ENCODE peak calls at places on chromosomes 4 and X, in four cellular contexts. X is ovary, E is transverse colon, H is sigmoid colon. L is an unnamed sample. For H3K9me3, the result is how much of the 10 kb centered on the place peaks cover.

GRCh38 chr4:126895988-126896570 is 736.7 kb upstream of the INTU start:
- DNase-seq in H (no peak), X (no peak), E (no peak), L (no peak)

GRCh38 chrX:13747836-13748235 is 13.3 kb downstream of the OFD1 start:
- DNase-seq in E (peak), H (no peak), X (peak), L (no peak)

GRCh38 chr4:108365551-108365950 is 196.8 kb upstream of the LEF1 start:
- DNase-seq in H (no peak), X (no peak), E (no peak), L (no peak)

GRCh38 chr4:144732584-144733130 is 86.7 kb downstream of the HHIP start:
- DNase-seq in E (no peak), X (no peak), H (no peak), L (no peak)

GRCh38 chr4:8079031-8079885 is 79.4 kb downstream of the ABLIM2 start:
- DNase-seq in E (peak), X (no peak), H (no peak), L (no peak)

GRCh38 chr4:76088719-76089118 is 14.2 kb downstream of the ART3 start:
- DNase-seq in E (no peak), X (no peak), H (no peak), L (no peak)

GRCh38 chr4:2154215-2154614 is 87.7 kb downstream of the HAUS3 start:
- DNase-seq in E (no peak), H (no peak), X (no peak), L (no peak)

GRCh38 chrX:70485466-70485865 is 40.8 kb downstream of the DLG3 start:
- DNase-seq in H (no peak), X (no peak), E (no peak), L (no peak)

GRCh38 chr4:52260507-52261302 is 209.6 kb downstream of the SPATA18 start:
- DNase-seq in H (peak), E (no peak), X (peak), L (no peak)

GRCh38 chr4:162952232-162952631 is 214.5 kb downstream of the NAF1 start:
- DNase-seq in H (no peak), E (no peak), X (no peak), L (no peak)

GRCh38 chrX:36609653-36610585 is 398.2 kb upstream of the FAM47C start:
- DNase-seq in X (no peak), E (no peak), H (no peak), L (no peak)

GRCh38 chrX:16838202-16839066 is 31.7 kb downstream of the RBBP7 start:
- DNase-seq in E (peak), X (peak), H (no peak), L (no peak)

GRCh38 chrX:112470551-112470950 is 209.2 kb downstream of the LHFPL1 start:
- DNase-seq in E (no peak), H (no peak), X (no peak), L (no peak)

GRCh38 chr4:79514637-79515320 is 106.8 kb upstream of the GK2 start:
- DNase-seq in X (no peak), E (no peak), H (no peak), L (no peak)

GRCh38 chr4:40055379-40055872 is 1.2 kb upstream of the N4BP2 start:
- DNase-seq in E (no peak), X (no peak), H (no peak), L (no peak)

GRCh38 chr4:54495641-54496040 is 162.1 kb upstream of the KIT start:
- DNase-seq in H (no peak), X (no peak), E (no peak), L (no peak)

GRCh38 chr4:122772311-122772710 is 39.8 kb downstream of the BBS12 start:
- DNase-seq in H (no peak), E (no peak), X (no peak), L (no peak)

GRCh38 chr4:118931791-118932190 is 43.1 kb downstream of the SYNPO2 start:
- DNase-seq in X (no peak), H (no peak), E (no peak), L (no peak)

GRCh38 chrX:132615396-132616131 is 126.7 kb upstream of the MBNL3 start:
- DNase-seq in E (peak), H (no peak), X (peak), L (peak)

GRCh38 chr4:123546123-123546654 is 149.6 kb downstream of the SPRY1 start:
- DNase-seq in X (no peak), H (no peak), E (peak), L (no peak)

GRCh38 chr4:15690020-15690809 is 8.6 kb downstream of the FAM200B start:
- DNase-seq in E (no peak), H (no peak), X (no peak), L (no peak)

GRCh38 chr4:5783486-5783885 is 72.5 kb downstream of the EVC start:
- DNase-seq in H (peak), X (no peak), E (no peak), L (no peak)

GRCh38 chrX:3522016-3522690 is 175.7 kb upstream of the MXRA5 start:
- DNase-seq in X (no peak), E (no peak), H (no peak), L (no peak)

GRCh38 chr4:26319467-26320158 is 1.2 kb upstream of the RBPJ start:
- DNase-seq in H (peak), E (peak), X (peak), L (peak)
- TF ChIP-seq POLR2A in H (no peak), E (no peak), X (peak), L (peak)

GRCh38 chr4:762211-763190 is 56.9 kb downstream of the PCGF3 start:
- DNase-seq in H (no peak), X (no peak), E (no peak), L (no peak)
- H3K9me3 ChIP-seq in H (under half), X (under half), E (under half), L (under half)

GRCh38 chrX:129931411-129932136 is 25.6 kb downstream of the UTP14A start:
- DNase-seq in E (peak), X (peak), H (peak), L (peak)
- TF ChIP-seq POLR2A in E (peak), X (no peak), H (no peak), L (peak)

GRCh38 chr4:152945639-152946038 is 9.5 kb downstream of the FHDC1 start:
- DNase-seq in H (no peak), X (no peak), E (no peak), L (no peak)
- H3K9me3 ChIP-seq in H (under half), X (under half), E (under half), L (under half)

L was measured in Peyer's patch.